ENCODE peak calls at places on chromosomes 2 and 18, in eight cellular contexts. One of them, this sample, is unnamed.

GRCh38 chr2:205723174-205723573 is 40.9 kb downstream of the NRP2 start:
- DNase-seq in AG04449: no peak
- DNase-seq in naive B cell: no peak
- DNase-seq in NCI-H1092: no peak
- DNase-seq in T-helper 2 cell: no peak
- DNase-seq in HuH-7.5: no peak
- DNase-seq in BJ: no peak
- DNase-seq in neural crest cell: no peak
- DNase-seq in this sample: no peak

GRCh38 chr18:2108581-2108980 is 462.7 kb downstream of the METTL4 start:
- DNase-seq in naive B cell: no peak
- DNase-seq in NCI-H1092: no peak
- DNase-seq in BJ: peak
- DNase-seq in HuH-7.5: no peak
- DNase-seq in AG04449: no peak
- DNase-seq in neural crest cell: no peak
- DNase-seq in T-helper 2 cell: no peak
- DNase-seq in this sample: no peak

GRCh38 chr2:132009874-132010521 is 151.8 kb downstream of the ANKRD30BL start:
- DNase-seq in neural crest cell: no peak
- DNase-seq in T-helper 2 cell: no peak
- DNase-seq in NCI-H1092: no peak
- DNase-seq in HuH-7.5: no peak
- DNase-seq in naive B cell: no peak
- DNase-seq in AG04449: no peak
- DNase-seq in BJ: no peak
- DNase-seq in this sample: no peak

GRCh38 chr18:25310045-25310444 is 41.9 kb downstream of the ZNF521 start:
- DNase-seq in neural crest cell: no peak
- DNase-seq in naive B cell: peak
- DNase-seq in BJ: no peak
- DNase-seq in HuH-7.5: no peak
- DNase-seq in AG04449: no peak
- DNase-seq in NCI-H1092: no peak
- DNase-seq in T-helper 2 cell: no peak
- DNase-seq in this sample: no peak

GRCh38 chr2:10405441-10405840 is 42.7 kb downstream of the ODC1 start:
- DNase-seq in NCI-H1092: no peak
- DNase-seq in HuH-7.5: peak
- DNase-seq in naive B cell: no peak
- DNase-seq in AG04449: peak
- DNase-seq in BJ: no peak
- DNase-seq in neural crest cell: no peak
- DNase-seq in T-helper 2 cell: no peak
- DNase-seq in this sample: no peak

GRCh38 chr2:182522428-182522896 is 95.6 kb upstream of the PDE1A start:
- DNase-seq in T-helper 2 cell: no peak
- DNase-seq in naive B cell: no peak
- DNase-seq in AG04449: no peak
- DNase-seq in BJ: peak
- DNase-seq in NCI-H1092: peak
- DNase-seq in HuH-7.5: no peak
- DNase-seq in neural crest cell: no peak
- DNase-seq in this sample: no peak

GRCh38 chr18:34322365-34323289 is 97.9 kb upstream of the NOL4 start:
- DNase-seq in HuH-7.5: no peak
- DNase-seq in NCI-H1092: peak
- DNase-seq in AG04449: no peak
- DNase-seq in neural crest cell: peak
- DNase-seq in T-helper 2 cell: no peak
- DNase-seq in BJ: no peak
- DNase-seq in naive B cell: no peak
- DNase-seq in this sample: peak

GRCh38 chr2:207330912-207331311 is 165.2 kb upstream of the KLF7 start:
- DNase-seq in AG04449: peak
- DNase-seq in T-helper 2 cell: no peak
- DNase-seq in naive B cell: no peak
- DNase-seq in BJ: peak
- DNase-seq in neural crest cell: no peak
- DNase-seq in HuH-7.5: no peak
- DNase-seq in NCI-H1092: no peak
- DNase-seq in this sample: no peak

GRCh38 chr18:57727952-57728807 is 74.9 kb downstream of the ATP8B1 start:
- DNase-seq in naive B cell: no peak
- DNase-seq in neural crest cell: no peak
- DNase-seq in T-helper 2 cell: no peak
- DNase-seq in NCI-H1092: no peak
- DNase-seq in HuH-7.5: no peak
- DNase-seq in BJ: no peak
- DNase-seq in AG04449: no peak
- DNase-seq in this sample: no peak

GRCh38 chr18:9516437-9517064 is 41.2 kb downstream of the RALBP1 start:
- DNase-seq in neural crest cell: no peak
- DNase-seq in NCI-H1092: no peak
- DNase-seq in naive B cell: peak
- DNase-seq in BJ: no peak
- DNase-seq in AG04449: no peak
- DNase-seq in T-helper 2 cell: peak
- DNase-seq in HuH-7.5: no peak
- DNase-seq in this sample: no peak

GRCh38 chr18:63949068-63949737 is at the start of gene HMSD:
- DNase-seq in HuH-7.5: no peak
- DNase-seq in neural crest cell: peak
- DNase-seq in BJ: no peak
- DNase-seq in naive B cell: peak
- DNase-seq in AG04449: no peak
- DNase-seq in NCI-H1092: peak
- DNase-seq in T-helper 2 cell: peak
- DNase-seq in this sample: peak

GRCh38 chr2:197661626-197662025 is 13.8 kb downstream of the RFTN2 start:
- DNase-seq in BJ: no peak
- DNase-seq in AG04449: no peak
- DNase-seq in HuH-7.5: no peak
- DNase-seq in T-helper 2 cell: no peak
- DNase-seq in NCI-H1092: no peak
- DNase-seq in naive B cell: no peak
- DNase-seq in neural crest cell: no peak
- DNase-seq in this sample: no peak

GRCh38 chr18:59008302-59008974 is 131.2 kb upstream of the SEC11C start:
- DNase-seq in AG04449: no peak
- DNase-seq in T-helper 2 cell: no peak
- DNase-seq in NCI-H1092: no peak
- DNase-seq in neural crest cell: no peak
- DNase-seq in naive B cell: no peak
- DNase-seq in HuH-7.5: no peak
- DNase-seq in BJ: no peak
- DNase-seq in this sample: no peak

GRCh38 chr2:134845028-134845427 is 6.6 kb downstream of the ACMSD start:
- DNase-seq in neural crest cell: no peak
- DNase-seq in NCI-H1092: no peak
- DNase-seq in HuH-7.5: no peak
- DNase-seq in BJ: no peak
- DNase-seq in AG04449: no peak
- DNase-seq in T-helper 2 cell: no peak
- DNase-seq in naive B cell: no peak
- DNase-seq in this sample: no peak

GRCh38 chr2:152134488-152135280 is 35.8 kb upstream of the CACNB4 start:
- DNase-seq in AG04449: no peak
- DNase-seq in neural crest cell: no peak
- DNase-seq in HuH-7.5: no peak
- DNase-seq in BJ: no peak
- DNase-seq in naive B cell: no peak
- DNase-seq in T-helper 2 cell: no peak
- DNase-seq in NCI-H1092: no peak
- DNase-seq in this sample: no peak

GRCh38 chr2:173459363-173459762 is 104.7 kb downstream of the CDCA7 start:
- DNase-seq in HuH-7.5: peak
- DNase-seq in BJ: no peak
- DNase-seq in neural crest cell: no peak
- DNase-seq in T-helper 2 cell: no peak
- DNase-seq in AG04449: no peak
- DNase-seq in naive B cell: no peak
- DNase-seq in NCI-H1092: no peak
- DNase-seq in this sample: no peak

GRCh38 chr2:157751462-157752058 is 122.9 kb upstream of the ACVR1C start:
- DNase-seq in NCI-H1092: no peak
- DNase-seq in T-helper 2 cell: no peak
- DNase-seq in AG04449: no peak
- DNase-seq in naive B cell: no peak
- DNase-seq in BJ: no peak
- DNase-seq in neural crest cell: no peak
- DNase-seq in HuH-7.5: no peak
- DNase-seq in this sample: no peak

GRCh38 chr2:231592636-231593145 is at the start of gene TEX44:
- DNase-seq in NCI-H1092: no peak
- DNase-seq in AG04449: no peak
- DNase-seq in BJ: no peak
- DNase-seq in T-helper 2 cell: no peak
- DNase-seq in neural crest cell: no peak
- DNase-seq in HuH-7.5: no peak
- DNase-seq in naive B cell: no peak
- DNase-seq in this sample: no peak

GRCh38 chr2:168515502-168515901 is 59.4 kb downstream of the CERS6 start:
- DNase-seq in NCI-H1092: no peak
- DNase-seq in T-helper 2 cell: no peak
- DNase-seq in AG04449: peak
- DNase-seq in HuH-7.5: no peak
- DNase-seq in naive B cell: no peak
- DNase-seq in BJ: peak
- DNase-seq in neural crest cell: no peak
- DNase-seq in this sample: no peak

GRCh38 chr18:9804517-9805104 is 81.2 kb upstream of the TXNDC2 start:
- DNase-seq in neural crest cell: no peak
- DNase-seq in T-helper 2 cell: no peak
- DNase-seq in naive B cell: no peak
- DNase-seq in BJ: no peak
- DNase-seq in HuH-7.5: no peak
- DNase-seq in NCI-H1092: peak
- DNase-seq in AG04449: no peak
- DNase-seq in this sample: no peak

GRCh38 chr2:138493334-138493733 is 8.2 kb upstream of the SPOPL start:
- DNase-seq in AG04449: no peak
- DNase-seq in T-helper 2 cell: no peak
- DNase-seq in naive B cell: no peak
- DNase-seq in BJ: no peak
- DNase-seq in HuH-7.5: no peak
- DNase-seq in NCI-H1092: no peak
- DNase-seq in neural crest cell: no peak
- DNase-seq in this sample: no peak

GRCh38 chr2:225033440-225034390 is 8.6 kb downstream of the DOCK10 start:
- DNase-seq in BJ: no peak
- DNase-seq in neural crest cell: no peak
- DNase-seq in naive B cell: no peak
- DNase-seq in HuH-7.5: no peak
- DNase-seq in NCI-H1092: no peak
- DNase-seq in T-helper 2 cell: no peak
- DNase-seq in AG04449: no peak
- DNase-seq in this sample: no peak

GRCh38 chr2:114784890-114785583 is 342.6 kb downstream of the DPP10 start:
- DNase-seq in NCI-H1092: no peak
- DNase-seq in T-helper 2 cell: no peak
- DNase-seq in BJ: no peak
- DNase-seq in AG04449: no peak
- DNase-seq in neural crest cell: no peak
- DNase-seq in naive B cell: no peak
- DNase-seq in HuH-7.5: no peak
- DNase-seq in this sample: no peak

GRCh38 chr2:70659551-70659950 is 105.9 kb upstream of the TGFA start:
- DNase-seq in BJ: no peak
- DNase-seq in NCI-H1092: no peak
- DNase-seq in HuH-7.5: no peak
- DNase-seq in neural crest cell: no peak
- DNase-seq in naive B cell: no peak
- DNase-seq in T-helper 2 cell: no peak
- DNase-seq in AG04449: no peak
- DNase-seq in this sample: no peak

GRCh38 chr2:235607541-235608199 is 113.8 kb downstream of the AGAP1 start:
- DNase-seq in neural crest cell: no peak
- DNase-seq in HuH-7.5: no peak
- DNase-seq in naive B cell: no peak
- DNase-seq in T-helper 2 cell: no peak
- DNase-seq in AG04449: no peak
- DNase-seq in NCI-H1092: no peak
- DNase-seq in BJ: no peak
- DNase-seq in this sample: no peak

GRCh38 chr2:197675711-197676188 is 363 bp upstream of the RFTN2 start:
- DNase-seq in HuH-7.5: no peak
- DNase-seq in BJ: no peak
- DNase-seq in NCI-H1092: no peak
- DNase-seq in neural crest cell: peak
- DNase-seq in T-helper 2 cell: no peak
- DNase-seq in AG04449: peak
- DNase-seq in naive B cell: no peak
- DNase-seq in this sample: no peak

GRCh38 chr2:8977758-8978157 is 25.7 kb downstream of the MBOAT2 start:
- DNase-seq in NCI-H1092: no peak
- DNase-seq in naive B cell: no peak
- DNase-seq in AG04449: no peak
- DNase-seq in HuH-7.5: no peak
- DNase-seq in neural crest cell: no peak
- DNase-seq in BJ: no peak
- DNase-seq in T-helper 2 cell: no peak
- DNase-seq in this sample: no peak

GRCh38 chr18:54881229-54881753 is 53.0 kb downstream of the RAB27B start:
- DNase-seq in T-helper 2 cell: no peak
- DNase-seq in naive B cell: no peak
- DNase-seq in NCI-H1092: no peak
- DNase-seq in neural crest cell: no peak
- DNase-seq in HuH-7.5: no peak
- DNase-seq in AG04449: no peak
- DNase-seq in BJ: no peak
- DNase-seq in this sample: no peak

GRCh38 chr2:134120718-134121630 is 132.9 kb upstream of the MGAT5 start:
- DNase-seq in AG04449: no peak
- DNase-seq in neural crest cell: peak
- DNase-seq in NCI-H1092: peak
- DNase-seq in HuH-7.5: peak
- DNase-seq in T-helper 2 cell: peak
- DNase-seq in naive B cell: peak
- DNase-seq in BJ: no peak
- DNase-seq in this sample: peak

This sample was measured in progenitor cell of endocrine pancreas.